ENCODE peak calls at places on chromosomes 13 and 19, in four cellular contexts. N, D, U and B are unnamed samples.

GRCh38 chr13:113837554-113838355 is 26.1 kb downstream of the GAS6 start:
- DNase-seq in D (peak; percentile 66), N (peak; percentile 95), U (peak; percentile 99), B (peak; percentile 93)

GRCh38 chr19:30668521-30669155 is 296.5 kb downstream of the ZNF536 start:
- DNase-seq in U (no peak), N (no peak), D (no peak), B (no peak)

GRCh38 chr19:7895565-7895964 is 7.3 kb downstream of the LRRC8E start:
- DNase-seq in U (no peak), N (no peak), D (no peak), B (no peak)

GRCh38 chr19:31513841-31514240 is 164.6 kb upstream of the TSHZ3 start:
- DNase-seq in U (no peak), D (no peak), N (no peak), B (no peak)

GRCh38 chr19:10146142-10146541 is 26.4 kb upstream of the EIF3G start:
- DNase-seq in N (no peak), U (no peak), D (no peak), B (no peak)

GRCh38 chr19:29860492-29860891 is 48.7 kb downstream of the CCNE1 start:
- DNase-seq in N (no peak), D (no peak), U (no peak), B (no peak)

GRCh38 chr13:60418954-60419353 is 21.9 kb downstream of the TDRD3 start:
- DNase-seq in U (no peak), N (no peak), D (no peak), B (no peak)

GRCh38 chr19:40512473-40513344 is 45.9 kb downstream of the SPTBN4 start:
- DNase-seq in N (no peak), D (no peak), U (peak; percentile 27), B (no peak)

GRCh38 chr13:79297128-79297527 is 108.9 kb downstream of the RBM26 start:
- DNase-seq in D (no peak), U (no peak), N (no peak), B (no peak)

GRCh38 chr13:21478881-21479808 is 20.0 kb upstream of the ZDHHC20 start:
- DNase-seq in N (peak; percentile 50), D (no peak), U (peak; percentile 78), B (peak; percentile 44)

GRCh38 chr13:25210842-25211241 is 38.8 kb upstream of the AMER2 start:
- DNase-seq in U (no peak), N (no peak), D (no peak), B (no peak)

GRCh38 chr19:28874742-28875141 is 338.2 kb downstream of the UQCRFS1 start:
- DNase-seq in D (no peak), N (no peak), U (no peak), B (no peak)

GRCh38 chr19:52343548-52343947 is 7.5 kb downstream of the ZNF610 start:
- DNase-seq in D (peak; percentile 25), N (no peak), U (peak; percentile 20), B (no peak)

GRCh38 chr19:8320564-8321066 is 560 bp downstream of the NDUFA7 start:
- DNase-seq in N (no peak), D (no peak), U (no peak), B (no peak)

GRCh38 chr19:45771331-45771933 is 2.4 kb upstream of the SIX5 start:
- DNase-seq in D (no peak), U (no peak), N (no peak), B (no peak)

GRCh38 chr13:74132768-74133656 is 1.2 kb downstream of the KLF12 start:
- DNase-seq in D (no peak), U (peak; percentile 20), N (no peak), B (no peak)

GRCh38 chr13:22050951-22051563 is 380.2 kb downstream of the FGF9 start:
- DNase-seq in N (no peak), D (no peak), U (no peak), B (no peak)

GRCh38 chr19:52694921-52695320 is 39.9 kb downstream of the ZNF611 start:
- DNase-seq in N (no peak), U (no peak), D (no peak), B (no peak)